ENCODE peak calls at places on chromosome 20, in eight cellular contexts. H, G, Z, I, T, C, W and Q are unnamed samples.

GRCh38 chr20:23407770-23408467 is 13.4 kb downstream of the NAPB start:
- DNase-seq in H (no peak), G (no peak), Z (no peak), I (no peak), T (no peak), C (no peak), W (no peak), Q (no peak)

GRCh38 chr20:59123011-59123676 is 40.5 kb upstream of the ZNF831 start:
- DNase-seq in H (peak), G (no peak), Z (no peak), I (no peak), T (no peak), C (no peak), W (no peak), Q (no peak)

GRCh38 chr20:366042-366718 is 14.4 kb upstream of the TRIB3 start:
- DNase-seq in H (no peak), G (no peak), Z (no peak), I (no peak), T (peak), C (peak), W (no peak), Q (no peak)

GRCh38 chr20:57990396-57990987 is 238.0 kb downstream of the ANKRD60 start:
- DNase-seq in H (no peak), G (no peak), Z (no peak), I (no peak), T (no peak), C (peak), W (no peak), Q (peak)

GRCh38 chr20:1867495-1868260 is 27.5 kb upstream of the SIRPA start:
- DNase-seq in H (no peak), G (no peak), Z (no peak), I (no peak), T (no peak), C (no peak), W (no peak), Q (no peak)

GRCh38 chr20:19460386-19460785 is 247.9 kb downstream of the SLC24A3 start:
- DNase-seq in H (no peak), G (no peak), Z (no peak), I (no peak), T (no peak), C (peak), W (peak), Q (peak)

GRCh38 chr20:286508-286907 is 4.0 kb downstream of the C20orf96 start:
- DNase-seq in H (no peak), G (no peak), Z (no peak), I (no peak), T (no peak), C (peak), W (no peak), Q (no peak)

GRCh38 chr20:4549711-4550259 is 171.9 kb upstream of the PRND start:
- DNase-seq in H (no peak), G (no peak), Z (no peak), I (no peak), T (no peak), C (no peak), W (no peak), Q (peak)

GRCh38 chr20:47574616-47575401 is 73.1 kb downstream of the NCOA3 start:
- DNase-seq in H (peak), G (peak), Z (no peak), I (no peak), T (no peak), C (peak), W (peak), Q (no peak)

GRCh38 chr20:270517-270916 is 13.0 kb downstream of the DEFB132 start:
- DNase-seq in H (no peak), G (no peak), Z (no peak), I (no peak), T (no peak), C (no peak), W (no peak), Q (no peak)

GRCh38 chr20:2131366-2131765 is 29.7 kb downstream of the STK35 start:
- DNase-seq in H (no peak), G (no peak), Z (no peak), I (no peak), T (no peak), C (peak), W (peak), Q (peak)

GRCh38 chr20:59078231-59078630 is 35.6 kb upstream of the PRELID3B start:
- DNase-seq in H (no peak), G (no peak), Z (no peak), I (no peak), T (no peak), C (peak), W (no peak), Q (no peak)

GRCh38 chr20:58133020-58133419 is 95.4 kb downstream of the ANKRD60 start:
- DNase-seq in H (no peak), G (no peak), Z (no peak), I (no peak), T (no peak), C (peak), W (no peak), Q (no peak)

GRCh38 chr20:13936781-13937576 is 53.4 kb downstream of the SEL1L2 start:
- DNase-seq in H (no peak), G (no peak), Z (no peak), I (no peak), T (no peak), C (no peak), W (no peak), Q (no peak)

GRCh38 chr20:59939052-59939878 is 840 bp downstream of the PPP1R3D start:
- DNase-seq in H (no peak), G (no peak), Z (no peak), I (peak), T (no peak), C (peak), W (no peak), Q (no peak)

GRCh38 chr20:3925899-3926638 is 36.9 kb downstream of the PANK2 start:
- DNase-seq in H (no peak), G (no peak), Z (no peak), I (no peak), T (no peak), C (no peak), W (no peak), Q (no peak)

GRCh38 chr20:8557711-8558110 is 425.6 kb downstream of the PLCB1 start:
- DNase-seq in H (no peak), G (no peak), Z (no peak), I (no peak), T (no peak), C (no peak), W (peak), Q (peak)

GRCh38 chr20:59737816-59738215 is 133.5 kb downstream of the PHACTR3 start:
- DNase-seq in H (no peak), G (no peak), Z (no peak), I (no peak), T (no peak), C (no peak), W (no peak), Q (no peak)

GRCh38 chr20:22348010-22348409 is 236.4 kb downstream of the FOXA2 start:
- DNase-seq in H (no peak), G (no peak), Z (no peak), I (no peak), T (no peak), C (no peak), W (no peak), Q (no peak)

GRCh38 chr20:1526896-1527295 is 30.6 kb downstream of the SIRPD start:
- DNase-seq in H (no peak), G (no peak), Z (no peak), I (no peak), T (no peak), C (peak), W (no peak), Q (no peak)

GRCh38 chr20:56504373-56505005 is 20.1 kb upstream of the FAM209A start:
- DNase-seq in H (no peak), G (peak), Z (peak), I (no peak), T (no peak), C (no peak), W (no peak), Q (no peak)

GRCh38 chr20:58645277-58645968 is 5.7 kb upstream of the STX16 start:
- DNase-seq in H (no peak), G (no peak), Z (no peak), I (no peak), T (peak), C (peak), W (no peak), Q (peak)

GRCh38 chr20:33470457-33470856 is 19.4 kb upstream of the CBFA2T2 start:
- DNase-seq in H (no peak), G (no peak), Z (no peak), I (no peak), T (no peak), C (no peak), W (no peak), Q (no peak)

GRCh38 chr20:1696521-1697209 is 39.1 kb upstream of the SIRPG start:
- DNase-seq in H (no peak), G (no peak), Z (no peak), I (no peak), T (no peak), C (no peak), W (no peak), Q (no peak)

GRCh38 chr20:14879020-14879697 is 541.7 kb upstream of the FLRT3 start:
- DNase-seq in H (no peak), G (peak), Z (no peak), I (no peak), T (no peak), C (peak), W (peak), Q (peak)

GRCh38 chr20:9021699-9022098 is 47.2 kb upstream of the PLCB4 start:
- DNase-seq in H (no peak), G (no peak), Z (no peak), I (no peak), T (peak), C (peak), W (no peak), Q (peak)

GRCh38 chr20:4061989-4062388 is 46.6 kb upstream of the RNF24 start:
- DNase-seq in H (no peak), G (no peak), Z (no peak), I (no peak), T (no peak), C (no peak), W (no peak), Q (no peak)

GRCh38 chr20:34475979-34476736 is 40.1 kb upstream of the DYNLRB1 start:
- DNase-seq in H (peak), G (peak), Z (no peak), I (peak), T (no peak), C (peak), W (no peak), Q (no peak)

GRCh38 chr20:15895126-15895525 is 678.1 kb downstream of the KIF16B start:
- DNase-seq in H (no peak), G (no peak), Z (no peak), I (no peak), T (no peak), C (no peak), W (no peak), Q (no peak)

GRCh38 chr20:45469336-45470261 is at the start of gene WFDC2:
- DNase-seq in H (no peak), G (no peak), Z (peak), I (peak), T (peak), C (no peak), W (no peak), Q (no peak)
- H3K27ac ChIP-seq in H (no peak), G (no peak), Z (no peak), I (peak), T (peak), C (no peak), W (no peak), Q (no peak)

DNA sequence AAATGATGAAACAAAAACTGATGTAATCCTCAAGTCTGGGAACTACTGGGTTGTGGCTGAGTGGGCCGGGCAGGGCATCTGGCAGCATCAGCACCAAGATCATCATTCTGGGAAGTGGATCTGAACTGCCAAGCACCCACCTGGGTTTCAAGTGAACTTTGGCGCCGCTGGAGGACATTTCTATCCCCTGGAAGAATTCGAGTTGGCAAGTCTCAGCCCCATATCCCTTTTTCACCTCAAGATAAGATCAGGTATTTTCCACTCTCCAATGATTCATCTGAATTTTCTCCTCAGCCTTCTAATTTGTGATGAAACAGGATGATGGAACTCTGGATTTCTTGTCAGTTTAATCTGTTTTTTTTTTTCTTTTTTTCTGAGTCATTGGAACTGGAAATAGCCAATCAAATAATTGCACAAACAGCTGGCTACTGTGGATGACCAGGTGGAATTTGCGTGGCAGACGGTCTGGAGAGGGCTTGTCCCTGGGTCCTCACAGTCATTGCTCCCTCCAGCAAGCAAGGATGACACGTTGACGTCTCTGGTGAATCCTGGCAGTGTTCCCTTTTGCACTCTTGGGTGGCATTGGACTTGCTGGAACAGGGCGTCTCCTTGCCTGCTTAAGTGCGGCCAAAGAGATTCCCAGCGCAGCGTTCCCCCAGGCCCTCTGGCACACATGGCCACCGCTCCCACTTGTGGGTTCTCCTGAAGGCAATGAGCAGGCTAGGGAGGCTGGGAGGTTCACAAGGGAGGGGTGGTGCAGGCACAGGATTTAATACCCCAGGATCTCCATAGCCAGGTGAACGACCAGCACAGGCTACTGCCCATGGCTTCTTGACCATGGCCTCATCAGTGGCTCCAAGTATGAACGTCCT is 80.4 kb downstream of the DHX35 start:
- DNase-seq in H (no peak), G (no peak), Z (no peak), I (no peak), T (no peak), C (no peak), W (no peak), Q (peak)
- H3K27ac ChIP-seq in H (no peak), G (no peak), Z (no peak), I (no peak), T (no peak), C (no peak), W (no peak), Q (no peak)

DNA sequence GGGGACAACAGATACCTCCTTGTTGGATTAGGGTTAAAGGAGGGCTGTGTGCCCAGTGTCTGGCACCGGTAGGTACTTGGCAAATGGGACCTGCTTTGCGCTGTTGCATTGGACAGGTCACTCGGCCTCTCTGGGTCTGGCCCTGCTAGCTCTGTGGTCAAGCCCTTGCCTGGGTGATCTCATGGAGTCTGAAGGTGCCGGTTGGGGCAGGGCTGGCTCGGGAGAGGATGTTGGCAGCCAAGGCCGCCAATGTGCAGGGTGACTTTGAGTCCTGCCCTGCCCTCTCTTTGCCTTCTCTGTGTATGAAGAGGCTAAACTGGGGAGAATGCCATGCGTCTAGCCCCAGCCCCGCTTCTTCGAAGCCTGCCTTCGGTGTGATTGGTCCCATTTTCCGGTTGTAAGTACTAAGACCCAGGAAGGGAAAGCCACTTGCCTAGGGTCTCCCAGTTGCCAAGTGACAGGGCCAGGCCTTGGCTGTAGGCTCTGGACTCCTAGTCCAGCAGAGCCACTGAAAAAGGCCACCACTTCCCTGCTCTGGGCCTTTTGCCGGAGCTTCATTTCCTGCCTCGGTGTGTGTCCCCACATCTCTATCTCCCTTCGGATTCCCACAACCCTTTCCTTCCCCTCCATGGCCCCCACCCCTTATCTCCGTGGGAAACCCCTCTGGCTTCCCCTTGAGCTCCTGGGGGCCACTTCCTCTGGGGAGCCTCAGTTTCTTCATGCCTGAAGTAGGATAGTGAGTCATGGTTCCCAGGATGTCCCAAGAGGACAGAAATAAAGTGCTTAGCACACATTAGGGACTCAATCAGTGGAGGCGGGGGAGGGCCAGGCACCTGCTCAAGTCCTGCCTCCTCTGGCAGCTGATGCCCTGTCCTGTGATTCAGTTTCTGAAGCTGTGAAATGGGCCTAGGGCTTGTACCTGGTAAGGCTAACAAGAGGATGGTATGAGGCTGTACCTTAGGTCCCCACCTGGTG is 3.9 kb downstream of the SRC start:
- DNase-seq in H (no peak), G (no peak), Z (no peak), I (no peak), T (no peak), C (no peak), W (no peak), Q (no peak)
- H3K27ac ChIP-seq in H (no peak), G (peak), Z (no peak), I (peak), T (no peak), C (no peak), W (no peak), Q (no peak)

DNA sequence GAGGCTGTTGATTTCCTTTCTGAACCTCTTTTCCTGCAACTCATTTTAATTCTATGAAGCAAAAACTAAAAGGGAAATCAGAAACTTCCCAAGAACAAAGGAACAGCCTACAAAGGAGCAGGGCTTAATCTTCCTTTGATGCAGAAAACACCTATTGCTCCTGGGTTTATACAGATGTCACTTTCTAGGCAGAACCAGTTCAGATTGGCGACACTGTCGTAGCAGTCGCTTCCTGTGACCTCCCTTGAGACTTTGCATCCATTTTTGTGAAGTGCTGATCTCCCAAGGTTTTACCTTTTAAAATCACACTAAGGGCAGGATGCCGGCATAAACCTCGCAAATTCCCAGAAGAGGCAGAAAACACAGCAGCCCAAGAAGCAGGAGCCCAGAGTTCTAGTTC is 40.1 kb downstream of the JAG1 start:
- DNase-seq in H (no peak), G (no peak), Z (no peak), I (no peak), T (no peak), C (no peak), W (no peak), Q (no peak)
- H3K27ac ChIP-seq in H (no peak), G (no peak), Z (no peak), I (no peak), T (no peak), C (no peak), W (no peak), Q (no peak)

GRCh38 chr20:17602493-17602892 is 32.6 kb downstream of the DSTN start:
- DNase-seq in H (no peak), G (no peak), Z (no peak), I (no peak), T (no peak), C (no peak), W (no peak), Q (no peak)

GRCh38 chr20:17605131-17605660 is 35.3 kb downstream of the DSTN start:
- DNase-seq in H (no peak), G (no peak), Z (no peak), I (no peak), T (peak), C (peak), W (no peak), Q (no peak)

GRCh38 chr20:17598013-17598550 is 28.2 kb downstream of the DSTN start:
- DNase-seq in H (no peak), G (no peak), Z (no peak), I (no peak), T (no peak), C (no peak), W (no peak), Q (no peak)

GRCh38 chr20:17606001-17606400 is 36.1 kb downstream of the DSTN start:
- DNase-seq in H (no peak), G (no peak), Z (no peak), I (no peak), T (no peak), C (no peak), W (no peak), Q (no peak)

DNA sequence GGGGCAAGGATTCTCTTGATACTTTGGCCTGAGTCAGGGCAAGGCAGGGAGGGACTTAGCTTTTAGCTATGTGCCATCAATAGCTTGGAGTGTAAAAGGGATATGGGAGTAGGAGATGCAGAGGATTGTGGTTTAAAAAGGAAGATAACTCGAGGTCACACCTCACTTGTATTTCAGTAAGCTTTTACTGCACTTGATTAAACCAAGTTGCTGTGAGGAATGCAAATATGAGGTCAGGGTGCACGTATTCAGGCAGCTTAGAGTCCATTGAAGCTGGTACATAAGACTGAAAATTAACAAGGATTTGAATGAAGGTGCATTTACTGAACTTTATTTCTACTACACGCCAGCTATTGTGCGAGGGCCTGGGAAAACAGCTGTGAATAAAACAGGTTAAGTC is 32.1 kb downstream of the DSTN start:
- DNase-seq in H (no peak), G (no peak), Z (no peak), I (no peak), T (no peak), C (no peak), W (no peak), Q (no peak)
- H3K27ac ChIP-seq in H (no peak), G (no peak), Z (no peak), I (no peak), T (no peak), C (no peak), W (no peak), Q (no peak)